ENCODE peak calls at places on chromosomes 16 and 17, in four cellular contexts. One of them, this sample, is unnamed.
A peak's percentile ranks its signal among the peaks of the same experiment; 100 is the strongest.

GRCh38 chr17:80259642-80260535 is 763 bp upstream of the RNF213 start:
- DNase-seq in H1: peak; percentile 81
- DNase-seq in HepG2: peak; percentile 59
- DNase-seq in GM12878: no peak
- DNase-seq in this sample: peak; percentile 84

GRCh38 chr16:49597796-49598195 is 224.2 kb downstream of the C16orf78 start:
- DNase-seq in GM12878: no peak
- DNase-seq in HepG2: no peak
- DNase-seq in H1: peak; percentile 42
- DNase-seq in this sample: no peak

GRCh38 chr16:65409505-65409904 is 287.6 kb upstream of the CDH11 start:
- DNase-seq in H1: no peak
- DNase-seq in GM12878: no peak
- DNase-seq in HepG2: no peak
- DNase-seq in this sample: no peak

GRCh38 chr17:83196973-83197880 is 117.8 kb downstream of the METRNL start:
- DNase-seq in GM12878: no peak
- DNase-seq in H1: no peak
- DNase-seq in HepG2: no peak
- DNase-seq in this sample: no peak

GRCh38 chr16:3980311-3981111 is 100.0 kb upstream of the CREBBP start:
- DNase-seq in GM12878: no peak
- DNase-seq in HepG2: no peak
- DNase-seq in H1: no peak
- DNase-seq in this sample: no peak

GRCh38 chr17:20008242-20009051 is 712 bp upstream of the SPECC1 start:
- DNase-seq in H1: no peak
- DNase-seq in HepG2: no peak
- DNase-seq in GM12878: no peak
- DNase-seq in this sample: peak; percentile 43

GRCh38 chr16:22117666-22118065 is 25.3 kb downstream of the VWA3A start:
- DNase-seq in H1: no peak
- DNase-seq in HepG2: no peak
- DNase-seq in GM12878: no peak
- DNase-seq in this sample: no peak

GRCh38 chr17:32240745-32241144 is 24.9 kb upstream of the RHBDL3 start:
- DNase-seq in GM12878: no peak
- DNase-seq in H1: no peak
- DNase-seq in HepG2: no peak
- DNase-seq in this sample: no peak

GRCh38 chr17:79506150-79506870 is 104.5 kb downstream of the RBFOX3 start:
- DNase-seq in HepG2: no peak
- DNase-seq in H1: no peak
- DNase-seq in GM12878: no peak
- DNase-seq in this sample: no peak

GRCh38 chr16:10504404-10504885 is 76.0 kb downstream of the EMP2 start:
- DNase-seq in H1: no peak
- DNase-seq in HepG2: no peak
- DNase-seq in GM12878: no peak
- DNase-seq in this sample: no peak

GRCh38 chr17:40093005-40093579 is 7.3 kb downstream of the NR1D1 start:
- DNase-seq in GM12878: no peak
- DNase-seq in H1: no peak
- DNase-seq in HepG2: no peak
- DNase-seq in this sample: no peak

GRCh38 chr17:76866203-76866602 is 2.0 kb upstream of the MGAT5B start:
- DNase-seq in HepG2: no peak
- DNase-seq in H1: no peak
- DNase-seq in GM12878: no peak
- DNase-seq in this sample: no peak

GRCh38 chr16:1678500-1679098 is 520 bp downstream of the JPT2 start:
- DNase-seq in HepG2: peak; percentile 12
- DNase-seq in H1: no peak
- DNase-seq in GM12878: no peak
- DNase-seq in this sample: peak; percentile 18

GRCh38 chr17:28253663-28254062 is 65.3 kb upstream of the TMEM97 start:
- DNase-seq in H1: no peak
- DNase-seq in HepG2: no peak
- DNase-seq in GM12878: no peak
- DNase-seq in this sample: no peak

GRCh38 chr17:19004601-19005441 is at the start of gene FAM83G:
- DNase-seq in HepG2: peak; percentile 69
- DNase-seq in H1: peak; percentile 85
- DNase-seq in GM12878: peak; percentile 19
- DNase-seq in this sample: peak; percentile 53

GRCh38 chr16:89167425-89167941 is 4.1 kb upstream of the CDH15 start:
- DNase-seq in H1: peak; percentile 99
- DNase-seq in HepG2: peak; percentile 86
- DNase-seq in GM12878: peak; percentile 28
- DNase-seq in this sample: peak; percentile 86

GRCh38 chr17:48294989-48295892 is 134.8 kb downstream of the SKAP1 start:
- DNase-seq in HepG2: no peak
- DNase-seq in H1: no peak
- DNase-seq in GM12878: peak; percentile 47
- DNase-seq in this sample: no peak

GRCh38 chr17:47956818-47957590 is 679 bp downstream of the PRR15L start:
- DNase-seq in H1: no peak
- DNase-seq in HepG2: peak; percentile 60
- DNase-seq in GM12878: no peak
- DNase-seq in this sample: no peak

GRCh38 chr17:319266-319665 is 33.3 kb downstream of the RPH3AL start:
- DNase-seq in H1: no peak
- DNase-seq in HepG2: no peak
- DNase-seq in GM12878: no peak
- DNase-seq in this sample: no peak

GRCh38 chr17:79549111-79549915 is 61.5 kb downstream of the RBFOX3 start:
- DNase-seq in H1: peak; percentile 63
- DNase-seq in GM12878: no peak
- DNase-seq in HepG2: no peak
- DNase-seq in this sample: no peak

GRCh38 chr16:9091867-9092281 is 430 bp downstream of the HAPSTR1 start:
- DNase-seq in H1: peak; percentile 61
- DNase-seq in GM12878: no peak
- DNase-seq in HepG2: no peak
- DNase-seq in this sample: peak; percentile 22

GRCh38 chr16:2499890-2500633 is 13.7 kb upstream of the ATP6V0C start:
- DNase-seq in GM12878: no peak
- DNase-seq in HepG2: no peak
- DNase-seq in H1: no peak
- DNase-seq in this sample: no peak

GRCh38 chr17:78111727-78112507 is 16.6 kb downstream of the TMC6 start:
- DNase-seq in GM12878: no peak
- DNase-seq in H1: no peak
- DNase-seq in HepG2: no peak
- DNase-seq in this sample: no peak

GRCh38 chr16:53495325-53495724 is 7.7 kb downstream of the AKTIP start:
- DNase-seq in HepG2: no peak
- DNase-seq in GM12878: no peak
- DNase-seq in H1: no peak
- DNase-seq in this sample: no peak

GRCh38 chr17:40301315-40301714 is 7.7 kb upstream of the RARA start:
- DNase-seq in HepG2: no peak
- DNase-seq in GM12878: no peak
- DNase-seq in H1: no peak
- DNase-seq in this sample: no peak

GRCh38 chr16:89065445-89065795 is 28.2 kb upstream of the ACSF3 start:
- DNase-seq in GM12878: no peak
- DNase-seq in H1: no peak
- DNase-seq in HepG2: no peak
- DNase-seq in this sample: no peak

GRCh38 chr17:57649731-57650484 is 95.2 kb downstream of the CCDC182 start:
- DNase-seq in GM12878: no peak
- DNase-seq in HepG2: no peak
- DNase-seq in H1: peak; percentile 55
- DNase-seq in this sample: no peak

GRCh38 chr16:77450790-77451487 is 16.1 kb upstream of the ADAMTS18 start:
- DNase-seq in H1: no peak
- DNase-seq in HepG2: no peak
- DNase-seq in GM12878: no peak
- DNase-seq in this sample: no peak

GRCh38 chr16:68737046-68737729 is at the start of gene CDH1:
- DNase-seq in HepG2: no peak
- DNase-seq in GM12878: no peak
- DNase-seq in H1: peak; percentile 97
- DNase-seq in this sample: peak; percentile 60

GRCh38 chr17:8151120-8151640 is 1.0 kb downstream of the PER1 start:
- DNase-seq in H1: peak; percentile 81
- DNase-seq in HepG2: no peak
- DNase-seq in GM12878: no peak
- DNase-seq in this sample: peak; percentile 67
- TF ChIP-seq SP1 in H1: no peak
- TF ChIP-seq SP1 in HepG2: no peak
- TF ChIP-seq SP1 in GM12878: peak; percentile 72
- TF ChIP-seq SP1 in this sample: no peak

DNA sequence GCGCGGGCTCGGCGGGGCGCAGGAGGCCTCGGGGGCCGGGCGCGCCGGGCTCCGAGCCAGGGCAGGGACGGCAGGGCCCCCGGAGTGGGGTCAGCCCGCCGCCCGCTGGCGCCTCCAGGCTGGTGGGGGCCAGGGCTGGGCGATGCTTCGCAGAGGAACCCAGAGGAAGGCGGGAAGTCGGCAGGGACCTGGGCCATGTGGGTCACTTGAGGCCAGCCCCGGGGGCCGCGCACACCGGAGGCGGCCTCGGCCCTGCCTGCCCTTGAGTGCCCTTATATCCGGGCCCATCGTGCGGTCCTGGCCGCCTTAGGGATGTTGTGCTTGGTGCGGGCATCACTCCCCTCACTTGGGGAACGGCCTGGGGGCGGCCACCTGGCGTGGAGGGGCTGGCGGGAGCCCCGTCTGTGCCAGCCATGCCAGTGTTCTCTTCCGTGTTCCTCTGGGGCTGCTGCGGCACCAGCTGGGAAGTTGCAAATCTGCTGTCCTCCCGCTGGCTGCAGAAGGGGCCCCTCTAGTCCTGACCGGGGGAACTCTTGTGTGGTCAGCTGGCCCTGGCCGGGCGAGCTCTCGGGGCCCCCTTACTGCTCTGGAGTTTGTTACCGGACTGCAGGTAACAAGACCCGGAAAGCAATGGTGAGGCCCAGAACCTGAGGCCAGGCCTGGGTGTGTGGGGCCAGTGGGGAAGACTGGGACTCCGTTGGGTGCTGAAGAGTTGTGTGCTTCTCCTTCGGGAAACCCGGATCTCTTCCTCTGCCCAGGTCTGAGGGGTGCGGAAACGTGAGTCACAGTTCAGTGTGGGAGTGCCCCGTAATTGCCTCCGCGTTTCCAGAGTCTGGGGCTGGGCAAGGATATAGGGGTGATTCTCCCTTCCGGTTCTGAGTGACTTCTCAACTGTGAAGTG is 849 bp downstream of the CAPN15 start:
- DNase-seq in HepG2: no peak
- DNase-seq in H1: no peak
- DNase-seq in GM12878: no peak
- DNase-seq in this sample: no peak
- TF ChIP-seq SUZ12 in HepG2: no peak
- TF ChIP-seq SUZ12 in H1: no peak
- TF ChIP-seq SUZ12 in GM12878: no peak
- TF ChIP-seq SUZ12 in this sample: no peak

GRCh38 chr17:44084921-44085320 is 14.4 kb downstream of the G6PC3 start:
- DNase-seq in GM12878: no peak
- DNase-seq in HepG2: no peak
- DNase-seq in H1: no peak
- DNase-seq in this sample: no peak

GRCh38 chr17:44082206-44082605 is 11.7 kb downstream of the G6PC3 start:
- DNase-seq in GM12878: no peak
- DNase-seq in H1: no peak
- DNase-seq in HepG2: no peak
- DNase-seq in this sample: no peak

GRCh38 chr17:44083250-44083849 is 12.8 kb downstream of the G6PC3 start:
- DNase-seq in GM12878: no peak
- DNase-seq in H1: no peak
- DNase-seq in HepG2: peak; percentile 88
- DNase-seq in this sample: no peak

GRCh38 chr17:44081681-44082080 is 11.1 kb downstream of the G6PC3 start:
- DNase-seq in H1: no peak
- DNase-seq in HepG2: no peak
- DNase-seq in GM12878: no peak
- DNase-seq in this sample: no peak

GRCh38 chr17:44084131-44084538 is 13.6 kb downstream of the G6PC3 start:
- DNase-seq in GM12878: no peak
- DNase-seq in H1: peak; percentile 85
- DNase-seq in HepG2: no peak
- DNase-seq in this sample: peak; percentile 59
- TF ChIP-seq SP1 in GM12878: no peak
- TF ChIP-seq SP1 in H1: no peak
- TF ChIP-seq SP1 in HepG2: no peak
- TF ChIP-seq SP1 in this sample: no peak

GRCh38 chr17:74280093-74280513 is 6.1 kb downstream of the DNAI2 start:
- DNase-seq in H1: no peak
- DNase-seq in HepG2: no peak
- DNase-seq in GM12878: no peak
- DNase-seq in this sample: no peak
- TF ChIP-seq SUZ12 in H1: no peak
- TF ChIP-seq SUZ12 in HepG2: no peak
- TF ChIP-seq SUZ12 in GM12878: no peak
- TF ChIP-seq SUZ12 in this sample: no peak

DNA sequence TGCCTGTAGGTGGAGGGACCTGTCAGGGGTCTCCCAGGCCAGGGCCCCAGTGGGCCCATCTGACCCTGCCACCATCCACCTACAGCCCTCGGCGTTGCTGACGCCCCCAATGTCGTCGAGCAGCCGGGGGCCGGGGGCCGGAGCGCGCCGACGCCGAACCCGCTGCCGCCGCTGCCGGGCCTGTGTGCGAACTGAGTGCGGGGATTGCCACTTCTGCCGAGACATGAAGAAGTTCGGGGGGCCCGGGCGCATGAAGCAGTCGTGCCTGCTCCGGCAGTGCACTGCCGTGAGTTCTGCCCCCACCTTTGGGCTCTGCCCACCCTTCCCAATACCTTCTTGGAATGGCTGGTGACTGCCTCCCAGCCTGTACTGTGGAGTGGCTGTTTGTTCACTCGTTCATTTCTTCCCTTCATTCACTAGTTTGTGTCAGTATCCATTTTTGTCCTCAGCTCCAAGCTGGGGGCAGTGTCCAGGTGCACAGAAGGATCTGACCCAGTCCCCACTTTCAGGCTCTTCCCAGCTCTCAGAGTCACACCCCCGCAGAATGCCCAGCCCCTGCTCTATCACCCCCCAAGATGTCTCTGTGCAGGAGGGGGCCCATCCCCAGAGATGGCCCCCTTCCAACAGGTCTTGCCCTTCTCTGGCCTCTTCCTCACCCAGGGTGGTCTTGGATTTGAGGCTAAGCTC is 2.4 kb downstream of the FBXL19 start:
- DNase-seq in HepG2: no peak
- DNase-seq in H1: no peak
- DNase-seq in GM12878: no peak
- DNase-seq in this sample: no peak
- TF ChIP-seq SP1 in HepG2: no peak
- TF ChIP-seq SP1 in H1: no peak
- TF ChIP-seq SP1 in GM12878: no peak
- TF ChIP-seq SP1 in this sample: no peak